ENCODE peak calls at places on chromosomes 5 and 9, in five cellular contexts. One of them, this sample, is unnamed.

GRCh38 chr9:89746385-89747116 is 141.7 kb downstream of the GADD45G start:
- DNase-seq in GM23248: peak; percentile 9
- DNase-seq in colonic mucosa: no peak
- DNase-seq in PC-3: no peak
- DNase-seq in neural progenitor cell: no peak
- DNase-seq in this sample: peak; percentile 38

GRCh38 chr5:1037123-1037670 is 28.6 kb downstream of the NKD2 start:
- DNase-seq in neural progenitor cell: no peak
- DNase-seq in PC-3: no peak
- DNase-seq in GM23248: no peak
- DNase-seq in colonic mucosa: no peak
- DNase-seq in this sample: no peak

GRCh38 chr9:117334101-117334500 is 80.8 kb downstream of the ASTN2 start:
- DNase-seq in neural progenitor cell: peak; percentile 30
- DNase-seq in colonic mucosa: no peak
- DNase-seq in GM23248: no peak
- DNase-seq in PC-3: no peak
- DNase-seq in this sample: no peak

GRCh38 chr5:146529984-146530383 is 14.0 kb upstream of the GPR151 start:
- DNase-seq in GM23248: no peak
- DNase-seq in neural progenitor cell: no peak
- DNase-seq in PC-3: no peak
- DNase-seq in colonic mucosa: no peak
- DNase-seq in this sample: no peak

GRCh38 chr5:135156715-135157404 is 122.8 kb upstream of the PITX1 start:
- DNase-seq in neural progenitor cell: no peak
- DNase-seq in PC-3: peak; percentile 66
- DNase-seq in colonic mucosa: no peak
- DNase-seq in GM23248: no peak
- DNase-seq in this sample: no peak

GRCh38 chr5:172439785-172440480 is 14.4 kb downstream of the SH3PXD2B start:
- DNase-seq in PC-3: no peak
- DNase-seq in colonic mucosa: no peak
- DNase-seq in neural progenitor cell: no peak
- DNase-seq in GM23248: no peak
- DNase-seq in this sample: no peak

GRCh38 chr9:131105952-131106351 is 9.6 kb downstream of the AIF1L start:
- DNase-seq in neural progenitor cell: no peak
- DNase-seq in GM23248: no peak
- DNase-seq in PC-3: no peak
- DNase-seq in colonic mucosa: no peak
- DNase-seq in this sample: no peak

GRCh38 chr5:172793577-172794488 is 22.8 kb upstream of the DUSP1 start:
- DNase-seq in PC-3: peak; percentile 71
- DNase-seq in GM23248: peak; percentile 70
- DNase-seq in colonic mucosa: no peak
- DNase-seq in neural progenitor cell: no peak
- DNase-seq in this sample: no peak

GRCh38 chr9:89579741-89580395 is 24.9 kb upstream of the GADD45G start:
- DNase-seq in GM23248: no peak
- DNase-seq in neural progenitor cell: no peak
- DNase-seq in colonic mucosa: no peak
- DNase-seq in PC-3: no peak
- DNase-seq in this sample: no peak

GRCh38 chr5:68710514-68710913 is 383.3 kb upstream of the SLC30A5 start:
- DNase-seq in colonic mucosa: no peak
- DNase-seq in GM23248: no peak
- DNase-seq in PC-3: no peak
- DNase-seq in neural progenitor cell: no peak
- DNase-seq in this sample: no peak

GRCh38 chr9:20407013-20407412 is 215.3 kb downstream of the MLLT3 start:
- DNase-seq in GM23248: no peak
- DNase-seq in neural progenitor cell: no peak
- DNase-seq in PC-3: no peak
- DNase-seq in colonic mucosa: no peak
- DNase-seq in this sample: no peak

GRCh38 chr5:67234671-67235176 is 38.1 kb upstream of the CD180 start:
- DNase-seq in neural progenitor cell: no peak
- DNase-seq in GM23248: peak; percentile 52
- DNase-seq in colonic mucosa: peak; percentile 38
- DNase-seq in PC-3: peak; percentile 76
- DNase-seq in this sample: peak; percentile 75

GRCh38 chr9:113523421-113524141 is 60.1 kb downstream of the RGS3 start:
- DNase-seq in colonic mucosa: peak; percentile 63
- DNase-seq in PC-3: no peak
- DNase-seq in neural progenitor cell: no peak
- DNase-seq in GM23248: peak; percentile 38
- DNase-seq in this sample: no peak

GRCh38 chr5:11390369-11390768 is 513.9 kb downstream of the CTNND2 start:
- DNase-seq in GM23248: peak; percentile 6
- DNase-seq in colonic mucosa: no peak
- DNase-seq in PC-3: peak; percentile 88
- DNase-seq in neural progenitor cell: no peak
- DNase-seq in this sample: no peak

GRCh38 chr9:128066713-128067621 is at the start of gene NAIF1:
- DNase-seq in GM23248: peak; percentile 99
- DNase-seq in colonic mucosa: peak; percentile 97
- DNase-seq in PC-3: peak; percentile 98
- DNase-seq in neural progenitor cell: peak; percentile 98
- DNase-seq in this sample: peak; percentile 99

GRCh38 chr5:14108170-14108996 is 34.8 kb upstream of the TRIO start:
- DNase-seq in colonic mucosa: peak; percentile 78
- DNase-seq in PC-3: peak; percentile 91
- DNase-seq in GM23248: peak; percentile 93
- DNase-seq in neural progenitor cell: peak; percentile 80
- DNase-seq in this sample: no peak

GRCh38 chr5:12320331-12320730 is 416.1 kb upstream of the CTNND2 start:
- DNase-seq in PC-3: no peak
- DNase-seq in GM23248: no peak
- DNase-seq in colonic mucosa: no peak
- DNase-seq in neural progenitor cell: no peak
- DNase-seq in this sample: no peak

GRCh38 chr9:21030389-21031035 is 928 bp downstream of the HACD4 start:
- DNase-seq in PC-3: peak; percentile 13
- DNase-seq in GM23248: peak; percentile 72
- DNase-seq in colonic mucosa: no peak
- DNase-seq in neural progenitor cell: no peak
- DNase-seq in this sample: no peak

GRCh38 chr5:73327908-73328455 is 120.6 kb downstream of the FOXD1 start:
- DNase-seq in PC-3: peak; percentile 78
- DNase-seq in GM23248: peak; percentile 73
- DNase-seq in colonic mucosa: no peak
- DNase-seq in neural progenitor cell: no peak
- DNase-seq in this sample: no peak

GRCh38 chr9:124871156-124871561 is 9.2 kb downstream of the ARPC5L start:
- DNase-seq in neural progenitor cell: no peak
- DNase-seq in GM23248: no peak
- DNase-seq in PC-3: no peak
- DNase-seq in colonic mucosa: no peak
- DNase-seq in this sample: no peak

GRCh38 chr5:100853582-100853981 is 49.5 kb downstream of the ST8SIA4 start:
- DNase-seq in GM23248: no peak
- DNase-seq in PC-3: no peak
- DNase-seq in colonic mucosa: no peak
- DNase-seq in neural progenitor cell: no peak
- DNase-seq in this sample: no peak

GRCh38 chr5:93243481-93243880 is 337.5 kb downstream of the NR2F1-AS1 start:
- DNase-seq in GM23248: no peak
- DNase-seq in neural progenitor cell: no peak
- DNase-seq in colonic mucosa: no peak
- DNase-seq in PC-3: no peak
- DNase-seq in this sample: no peak

GRCh38 chr9:4137755-4138154 is 162.1 kb downstream of the GLIS3 start:
- DNase-seq in GM23248: peak; percentile 81
- DNase-seq in PC-3: peak; percentile 87
- DNase-seq in colonic mucosa: no peak
- DNase-seq in neural progenitor cell: no peak
- DNase-seq in this sample: no peak

GRCh38 chr9:35914307-35914807 is 5.1 kb downstream of the SPAAR start:
- DNase-seq in PC-3: no peak
- DNase-seq in GM23248: peak; percentile 61
- DNase-seq in colonic mucosa: peak; percentile 80
- DNase-seq in neural progenitor cell: peak; percentile 74
- DNase-seq in this sample: peak; percentile 80

GRCh38 chr5:31364881-31365636 is 166.8 kb downstream of the DROSHA start:
- DNase-seq in colonic mucosa: no peak
- DNase-seq in PC-3: peak; percentile 9
- DNase-seq in GM23248: peak; percentile 81
- DNase-seq in neural progenitor cell: no peak
- DNase-seq in this sample: no peak

GRCh38 chr5:1315709-1316587 is 21.1 kb upstream of the TERT start:
- DNase-seq in GM23248: peak; percentile 24
- DNase-seq in colonic mucosa: peak; percentile 95
- DNase-seq in neural progenitor cell: peak; percentile 28
- DNase-seq in PC-3: peak; percentile 97
- DNase-seq in this sample: peak; percentile 84

DNA sequence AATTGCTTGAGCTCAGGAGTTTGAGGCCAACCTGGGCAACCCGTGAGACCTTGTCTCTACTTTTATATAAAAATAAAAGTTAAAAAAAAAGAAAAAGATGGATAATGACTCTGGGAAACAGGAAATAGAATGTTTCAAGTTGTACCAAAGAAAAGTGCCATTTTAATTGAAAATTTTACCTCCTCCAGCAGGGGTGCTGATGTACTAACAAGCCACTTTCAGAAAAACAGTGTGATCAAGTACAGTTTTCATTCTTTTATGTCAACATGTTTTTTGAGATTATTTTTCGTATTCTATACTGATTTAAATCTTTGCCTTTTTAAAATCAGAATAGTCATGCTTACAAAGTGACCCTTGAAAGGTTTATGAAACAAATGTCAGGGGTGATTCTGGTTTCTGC is 30.8 kb downstream of the F2R start:
- DNase-seq in colonic mucosa: no peak
- DNase-seq in GM23248: no peak
- DNase-seq in neural progenitor cell: no peak
- DNase-seq in PC-3: peak; percentile 10
- DNase-seq in this sample: no peak
- H3K9ac ChIP-seq in colonic mucosa: no peak overlapping the region
- H3K9ac ChIP-seq in GM23248: no peak overlapping the region
- H3K9ac ChIP-seq in neural progenitor cell: no peak overlapping the region
- H3K9ac ChIP-seq in PC-3: no peak overlapping the region
- H3K9ac ChIP-seq in this sample: no peak overlapping the region

DNA sequence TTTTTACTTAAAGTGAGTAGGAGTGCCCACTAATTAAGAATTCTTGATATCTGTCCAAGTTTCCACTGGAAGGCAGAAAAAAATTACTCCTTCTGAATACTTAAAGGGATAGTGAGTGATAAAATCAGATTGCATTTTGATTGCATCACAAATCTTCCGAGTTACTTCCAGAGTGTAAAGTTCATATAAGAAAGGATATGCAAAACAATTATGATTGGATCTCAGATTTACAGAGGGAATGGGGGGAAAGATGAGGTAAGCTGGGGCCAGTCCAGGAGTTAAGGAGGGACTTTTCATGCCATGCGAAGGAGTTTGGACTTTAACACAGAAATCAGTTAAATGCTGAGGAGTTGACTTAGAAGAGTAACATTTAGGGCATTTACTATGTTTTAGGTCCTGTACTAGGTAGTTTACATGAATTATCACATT is 9.3 kb upstream of the RNF145 start:
- DNase-seq in PC-3: no peak
- DNase-seq in colonic mucosa: no peak
- DNase-seq in GM23248: peak; percentile 39
- DNase-seq in neural progenitor cell: no peak
- DNase-seq in this sample: no peak
- H3K9ac ChIP-seq in PC-3: no peak overlapping the region
- H3K9ac ChIP-seq in colonic mucosa: no peak overlapping the region
- H3K9ac ChIP-seq in GM23248: no peak overlapping the region
- H3K9ac ChIP-seq in neural progenitor cell: no peak overlapping the region
- H3K9ac ChIP-seq in this sample: no peak overlapping the region

GRCh38 chr5:141533897-141534296 is 45.0 kb downstream of the PCDHGC5 start:
- DNase-seq in PC-3: no peak
- DNase-seq in GM23248: no peak
- DNase-seq in colonic mucosa: no peak
- DNase-seq in neural progenitor cell: no peak
- DNase-seq in this sample: no peak

GRCh38 chr5:141529002-141529401 is 40.1 kb downstream of the PCDHGC5 start:
- DNase-seq in GM23248: peak; percentile 85
- DNase-seq in PC-3: no peak
- DNase-seq in colonic mucosa: no peak
- DNase-seq in neural progenitor cell: no peak
- DNase-seq in this sample: no peak

GRCh38 chr5:141529873-141530272 is 41.0 kb downstream of the PCDHGC5 start:
- DNase-seq in GM23248: no peak
- DNase-seq in PC-3: no peak
- DNase-seq in neural progenitor cell: no peak
- DNase-seq in colonic mucosa: no peak
- DNase-seq in this sample: no peak

GRCh38 chr5:141532726-141533125 is 43.8 kb downstream of the PCDHGC5 start:
- DNase-seq in colonic mucosa: no peak
- DNase-seq in neural progenitor cell: no peak
- DNase-seq in GM23248: no peak
- DNase-seq in PC-3: no peak
- DNase-seq in this sample: no peak

DNA sequence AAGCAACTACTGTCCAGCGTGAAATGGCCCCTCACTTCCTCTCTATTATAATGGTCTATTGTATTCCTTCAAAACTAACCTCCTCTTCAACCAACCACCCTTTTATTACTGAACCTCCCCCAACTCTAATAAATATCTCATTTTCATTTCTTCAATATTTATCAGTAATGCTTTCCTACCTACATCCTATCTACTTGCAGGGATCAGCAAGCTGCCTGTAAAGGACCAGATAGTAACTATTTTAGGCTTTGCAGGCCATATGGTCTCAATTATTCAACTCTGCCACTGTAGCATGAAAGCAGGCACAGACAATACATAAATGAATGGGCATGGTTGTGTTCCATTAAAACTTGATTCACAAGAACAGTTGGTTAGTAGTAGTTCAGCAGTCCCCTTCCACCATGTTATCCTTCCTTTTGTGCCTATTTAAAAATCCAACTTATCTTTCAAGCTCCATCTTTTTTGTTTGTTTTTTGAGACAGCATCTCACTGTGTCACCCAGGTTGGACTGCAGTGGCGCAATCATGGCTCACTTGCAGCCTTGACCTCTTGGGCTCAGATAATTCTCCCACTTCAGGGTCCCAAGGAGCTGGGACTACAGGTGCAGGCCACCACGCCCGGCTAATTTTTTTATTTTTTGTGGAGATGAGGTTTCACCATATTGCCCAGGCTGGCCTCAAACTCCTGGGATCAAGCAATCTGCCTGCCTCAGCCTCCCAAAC is 45.8 kb downstream of the PCDHGC5 start:
- DNase-seq in neural progenitor cell: no peak
- DNase-seq in GM23248: no peak
- DNase-seq in colonic mucosa: no peak
- DNase-seq in PC-3: no peak
- DNase-seq in this sample: no peak
- H3K9ac ChIP-seq in neural progenitor cell: no peak overlapping the region
- H3K9ac ChIP-seq in GM23248: no peak overlapping the region
- H3K9ac ChIP-seq in colonic mucosa: no peak overlapping the region
- H3K9ac ChIP-seq in PC-3: no peak overlapping the region
- H3K9ac ChIP-seq in this sample: no peak overlapping the region

DNA sequence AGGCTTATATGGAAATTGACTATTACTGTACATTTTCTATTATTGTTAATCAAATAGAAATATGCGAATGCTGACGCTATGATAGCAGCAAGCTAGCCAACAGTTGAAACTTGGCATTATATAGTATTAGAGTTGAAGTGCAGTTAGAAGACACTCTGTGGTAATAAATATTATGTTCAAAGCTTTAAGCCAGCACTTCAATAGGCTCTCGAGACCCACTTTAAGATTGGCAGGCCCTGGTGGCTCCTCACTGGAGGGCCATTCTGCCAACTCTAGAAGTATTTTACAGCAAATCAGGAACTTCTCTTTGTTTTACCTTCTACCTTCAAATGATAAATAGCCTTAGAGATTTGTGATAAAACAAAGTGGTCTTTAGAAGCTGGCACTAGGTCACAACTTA is 2029.0 kb upstream of the WWC1 start:
- DNase-seq in neural progenitor cell: no peak
- DNase-seq in PC-3: no peak
- DNase-seq in GM23248: no peak
- DNase-seq in colonic mucosa: no peak
- DNase-seq in this sample: no peak
- H3K9ac ChIP-seq in neural progenitor cell: no peak overlapping the region
- H3K9ac ChIP-seq in PC-3: no peak overlapping the region
- H3K9ac ChIP-seq in GM23248: no peak overlapping the region
- H3K9ac ChIP-seq in colonic mucosa: no peak overlapping the region
- H3K9ac ChIP-seq in this sample: no peak overlapping the region

This sample was measured in kidney.